ENCODE peak calls at places on chromosomes 2 and 18, in five cellular contexts. Y is upper lobe of left lung, K is HCT116, E is prostate gland, G is spleen. Q is an unnamed sample.

GRCh38 chr18:27057459-27058302 is 127.4 kb downstream of the CHST9 start:
- DNase-seq in Y (no peak), K (no peak), E (peak; percentile 52), G (no peak), Q (no peak)

GRCh38 chr2:200042102-200042735 is 86.8 kb downstream of the MAIP1 start:
- DNase-seq in Y (no peak), K (no peak), E (no peak), G (no peak), Q (no peak)

GRCh38 chr2:163934134-163934533 is 198.3 kb upstream of the FIGN start:
- DNase-seq in Y (no peak), K (no peak), E (no peak), G (no peak), Q (no peak)

GRCh38 chr2:65807942-65808341 is 375.5 kb upstream of the SPRED2 start:
- DNase-seq in Y (no peak), K (no peak), E (no peak), G (no peak), Q (no peak)

GRCh38 chr2:203061346-203061745 is 46.7 kb downstream of the NBEAL1 start:
- DNase-seq in Y (no peak), K (no peak), E (no peak), G (no peak), Q (no peak)

GRCh38 chr2:160498147-160498546 is 4.5 kb upstream of the RBMS1 start:
- DNase-seq in Y (no peak), K (no peak), E (no peak), G (no peak), Q (no peak)

GRCh38 chr2:1051075-1051474 is 100.4 kb downstream of the SNTG2 start:
- DNase-seq in Y (no peak), K (peak; percentile 18), E (no peak), G (no peak), Q (no peak)

GRCh38 chr2:118224144-118224887 is 136.0 kb downstream of the INSIG2 start:
- DNase-seq in Y (no peak), K (no peak), E (no peak), G (peak; percentile 86), Q (peak; percentile 27)

GRCh38 chr18:12283256-12283655 is 24.8 kb upstream of the TUBB6 start:
- DNase-seq in Y (no peak), K (peak; percentile 73), E (no peak), G (no peak), Q (no peak)

GRCh38 chr18:28574175-28574574 is 397.2 kb upstream of the CDH2 start:
- DNase-seq in Y (no peak), K (no peak), E (no peak), G (no peak), Q (no peak)

GRCh38 chr2:129849559-129850160 is 129.8 kb upstream of the RAB6C start:
- DNase-seq in Y (no peak), K (peak; percentile 74), E (no peak), G (no peak), Q (no peak)

GRCh38 chr18:6219116-6219717 is 195.5 kb downstream of the L3MBTL4 start:
- DNase-seq in Y (no peak), K (no peak), E (no peak), G (no peak), Q (no peak)

GRCh38 chr2:230408244-230408842 is 7.7 kb upstream of the SP100 start:
- DNase-seq in Y (no peak), K (no peak), E (no peak), G (no peak), Q (no peak)

GRCh38 chr2:240468300-240469238 is 33.1 kb downstream of the GPC1 start:
- DNase-seq in Y (no peak), K (no peak), E (peak; percentile 2), G (peak; percentile 69), Q (peak; percentile 4)

GRCh38 chr2:39516347-39517101 is 79.4 kb upstream of the MAP4K3 start:
- DNase-seq in Y (peak; percentile 23), K (no peak), E (peak; percentile 8), G (no peak), Q (peak; percentile 29)

GRCh38 chr2:173456960-173457359 is 102.3 kb downstream of the CDCA7 start:
- DNase-seq in Y (no peak), K (no peak), E (no peak), G (no peak), Q (no peak)

GRCh38 chr2:240632291-240632670 is 7.0 kb downstream of the GPR35 start:
- DNase-seq in Y (no peak), K (no peak), E (no peak), G (no peak), Q (peak; percentile 3)

GRCh38 chr18:78607221-78607620 is 372.4 kb upstream of the SALL3 start:
- DNase-seq in Y (no peak), K (no peak), E (peak; percentile 60), G (peak; percentile 32), Q (no peak)

GRCh38 chr2:227504700-227505099 is 32.7 kb downstream of the AGFG1 start:
- DNase-seq in Y (no peak), K (no peak), E (no peak), G (no peak), Q (no peak)

GRCh38 chr18:45161850-45162249 is 453.4 kb upstream of the SLC14A2 start:
- DNase-seq in Y (no peak), K (no peak), E (no peak), G (no peak), Q (no peak)

GRCh38 chr2:67459761-67460160 is 62.6 kb downstream of the ETAA1 start:
- DNase-seq in Y (no peak), K (no peak), E (no peak), G (no peak), Q (no peak)

GRCh38 chr2:101655941-101656422 is 41.5 kb upstream of the MAP4K4 start:
- DNase-seq in Y (no peak), K (no peak), E (no peak), G (no peak), Q (no peak)

GRCh38 chr18:23066060-23066459 is 69.2 kb upstream of the CABLES1 start:
- DNase-seq in Y (no peak), K (no peak), E (no peak), G (no peak), Q (no peak)
- H3K4me1 ChIP-seq in Y (no peaks in the 10 kb centered on the region), K (no peaks in the 10 kb centered on the region), E (no peaks in the 10 kb centered on the region), G (peaks cover 29% of the 10 kb centered on the region), Q (no peaks in the 10 kb centered on the region)

DNA sequence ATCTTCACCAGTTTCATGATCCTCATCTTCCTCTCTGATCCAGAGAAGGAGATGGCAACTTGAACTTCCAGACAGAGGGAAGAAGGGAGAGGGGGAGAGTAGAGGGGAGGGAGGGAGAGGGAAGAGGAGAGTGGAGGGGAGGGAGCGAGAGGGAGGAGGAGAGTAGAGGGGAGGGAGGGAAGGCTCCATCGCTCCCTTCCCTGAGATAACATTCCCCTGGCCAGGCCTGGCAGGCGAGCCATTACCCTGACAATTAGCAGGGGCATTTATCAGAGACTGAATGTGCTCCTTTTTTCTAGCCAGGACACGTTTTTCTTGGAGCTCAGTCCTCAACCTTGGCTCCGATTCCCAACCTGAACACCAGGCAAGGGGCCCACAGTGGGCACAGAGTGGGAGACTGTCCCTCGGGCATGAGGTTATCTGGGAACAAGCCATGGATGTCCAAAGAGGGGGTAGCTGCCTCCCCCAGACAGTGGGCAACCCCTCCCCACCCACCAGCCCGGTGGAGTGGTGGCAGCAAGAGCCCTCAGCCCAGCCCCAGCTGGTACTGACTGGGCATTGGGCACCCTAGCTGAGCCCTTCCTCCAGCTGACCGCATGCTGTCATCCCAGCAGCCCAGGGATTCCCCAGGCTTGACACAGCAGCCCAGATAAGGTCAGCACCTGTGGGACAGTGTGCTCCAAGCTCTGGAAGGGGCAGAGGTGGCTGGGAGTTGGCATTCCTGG is 81.8 kb downstream of the TNS1 start:
- DNase-seq in Y (peak; percentile 77), K (no peak), E (no peak), G (no peak), Q (no peak)
- TF ChIP-seq POLR2AphosphoS5 in Y (peak; percentile 27), K (no peak), E (peak; percentile 42), G (peak; percentile 61), Q (no peak)

DNA sequence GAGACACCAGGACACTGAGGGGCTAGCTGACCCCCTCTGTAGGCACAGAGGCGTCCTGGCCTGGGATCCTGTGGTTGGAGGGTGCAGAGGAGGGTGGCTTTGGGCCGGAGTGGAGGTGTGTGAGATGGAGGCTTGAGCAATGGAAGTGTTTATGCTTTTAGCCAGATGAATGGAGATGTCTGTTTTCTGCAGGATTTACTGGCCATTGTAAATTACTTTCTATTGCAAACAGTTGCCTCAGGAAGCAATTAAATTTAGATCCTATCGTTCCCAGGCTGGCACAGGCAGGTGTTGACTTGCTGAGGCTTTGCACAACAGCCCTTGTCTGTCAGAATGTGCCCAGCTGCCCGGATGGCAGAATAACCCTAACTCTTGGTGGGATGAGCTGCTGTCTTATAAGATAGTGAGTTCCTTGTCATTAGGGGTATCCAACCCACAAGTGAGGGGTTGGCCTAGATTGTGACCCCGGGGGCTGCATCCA is 1.8 kb upstream of the ARID5A start:
- DNase-seq in Y (no peak), K (no peak), E (peak; percentile 88), G (peak; percentile 59), Q (no peak)
- H3K4me1 ChIP-seq in Y (peaks cover 76% of the 10 kb centered on the region), K (peaks cover 12% of the 10 kb centered on the region), E (peaks cover 15% of the 10 kb centered on the region), G (peaks cover 60% of the 10 kb centered on the region), Q (peaks cover 66% of the 10 kb centered on the region)

GRCh38 chr2:216502776-216503629 is 4.4 kb downstream of the RPL37A start:
- DNase-seq in Y (no peak), K (no peak), E (no peak), G (no peak), Q (no peak)

GRCh38 chr2:216504376-216504762 is 5.7 kb downstream of the RPL37A start:
- DNase-seq in Y (no peak), K (no peak), E (no peak), G (no peak), Q (no peak)

GRCh38 chr2:216505133-216506106 is 6.8 kb downstream of the RPL37A start:
- DNase-seq in Y (no peak), K (no peak), E (no peak), G (no peak), Q (no peak)

GRCh38 chr2:216501854-216502253 is 3.2 kb downstream of the RPL37A start:
- DNase-seq in Y (no peak), K (no peak), E (no peak), G (no peak), Q (peak; percentile 47)

DNA sequence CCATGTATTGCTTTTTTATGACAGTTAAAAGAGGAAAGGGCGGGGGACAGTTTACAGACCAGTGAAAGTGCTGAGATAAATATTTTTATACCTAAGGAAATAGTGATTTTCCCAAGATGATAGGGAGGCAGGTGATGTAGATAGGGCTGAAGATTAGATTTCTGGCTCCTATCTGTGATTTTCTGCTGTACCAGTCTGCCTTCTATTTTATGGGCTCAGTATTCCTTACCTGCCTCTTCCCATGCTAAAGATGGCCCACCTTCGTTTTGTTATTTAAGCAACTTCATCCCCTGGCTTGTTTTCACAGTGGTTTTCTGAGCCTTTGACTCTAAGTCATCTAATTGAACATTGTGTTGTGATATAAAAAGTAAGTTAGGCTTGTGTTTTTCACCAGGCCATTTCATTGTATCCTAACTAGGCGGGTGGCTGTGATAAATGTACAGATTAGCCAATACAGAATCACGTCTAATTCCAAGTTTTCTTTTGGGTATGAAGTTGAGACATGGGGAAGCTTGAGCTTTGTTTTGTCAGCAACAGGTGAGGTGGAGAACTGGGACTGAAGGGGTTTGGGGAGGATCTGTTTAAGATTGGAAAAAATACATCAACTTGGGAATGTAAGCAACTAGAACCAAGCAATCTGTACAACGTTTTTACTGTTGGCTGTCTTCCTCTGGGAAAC is 5.2 kb downstream of the RPL37A start:
- DNase-seq in Y (no peak), K (no peak), E (no peak), G (no peak), Q (no peak)
- TF ChIP-seq POLR2AphosphoS5 in Y (no peak), K (peak; percentile 37), E (no peak), G (no peak), Q (no peak)

GRCh38 chr2:43518182-43518581 is 77.7 kb downstream of the THADA start:
- DNase-seq in Y (no peak), K (no peak), E (no peak), G (no peak), Q (no peak)
- H3K4me1 ChIP-seq in Y (peaks cover 42% of the 10 kb centered on the region), K (no peaks in the 10 kb centered on the region), E (peaks cover 3% of the 10 kb centered on the region), G (peaks cover 13% of the 10 kb centered on the region), Q (peaks cover 18% of the 10 kb centered on the region)

Q was measured in transverse colon.